ENCODE peak calls at places on chromosomes 1 and 21, in eight cellular contexts. J is CMK; F is SHP77; Y is amniotic stem cell; E is foreskin fibroblast; D is right cardiac atrium; V is substantia nigra; L is stimulated activated CD8-positive, alpha-beta memory T cell treated with anti-CD3 and anti-CD28 coated beads, Interleukin-7, amount 100 ng/mL, for 1 hour. X is an unnamed sample.

GRCh38 chr1:24501371-24502167 is 1.1 kb upstream of the RCAN3 start:
- DNase-seq in J (no peak), F (no peak), Y (no peak), E (no peak), D (no peak), V (no peak), L (no peak), X (peak)

GRCh38 chr1:7916431-7916830 is 24.2 kb downstream of the TNFRSF9 start:
- DNase-seq in J (no peak), F (no peak), Y (no peak), E (no peak), D (no peak), V (no peak), L (no peak), X (no peak)

GRCh38 chr1:164320780-164321683 is 238.0 kb upstream of the PBX1 start:
- DNase-seq in J (no peak), F (peak), Y (no peak), E (peak), D (peak), V (no peak), L (no peak), X (no peak)

GRCh38 chr1:92511541-92511940 is 24.8 kb upstream of the GFI1 start:
- DNase-seq in J (no peak), F (no peak), Y (no peak), E (no peak), D (no peak), V (no peak), L (no peak), X (no peak)

GRCh38 chr1:114986286-114986685 is 43.3 kb upstream of the TSHB start:
- DNase-seq in J (no peak), F (no peak), Y (no peak), E (peak), D (no peak), V (no peak), L (no peak), X (no peak)

GRCh38 chr1:232486454-232487202 is 143.3 kb downstream of the SIPA1L2 start:
- DNase-seq in J (no peak), F (no peak), Y (no peak), E (no peak), D (no peak), V (no peak), L (no peak), X (no peak)

GRCh38 chr1:145891587-145892485 is 6.2 kb upstream of the ANKRD35 start:
- DNase-seq in J (peak), F (peak), Y (peak), E (peak), D (peak), V (peak), L (peak), X (peak)

GRCh38 chr1:152440635-152441471 is 26.8 kb upstream of the CRNN start:
- DNase-seq in J (peak), F (peak), Y (peak), E (peak), D (peak), V (no peak), L (peak), X (peak)

GRCh38 chr1:219909476-219909875 is 18.9 kb downstream of the SLC30A10 start:
- DNase-seq in J (no peak), F (no peak), Y (no peak), E (no peak), D (no peak), V (no peak), L (no peak), X (no peak)

GRCh38 chr1:50846224-50846839 is 113.7 kb downstream of the FAF1 start:
- DNase-seq in J (peak), F (no peak), Y (no peak), E (no peak), D (no peak), V (no peak), L (no peak), X (peak)

GRCh38 chr1:59151387-59151761 is 145.5 kb upstream of the FGGY start:
- DNase-seq in J (no peak), F (no peak), Y (no peak), E (no peak), D (no peak), V (no peak), L (no peak), X (no peak)

GRCh38 chr1:37033355-37034291 is 692 bp downstream of the GRIK3 start:
- DNase-seq in J (no peak), F (no peak), Y (no peak), E (no peak), D (no peak), V (no peak), L (no peak), X (no peak)

GRCh38 chr1:202251424-202252256 is 58.0 kb downstream of the LGR6 start:
- DNase-seq in J (no peak), F (no peak), Y (no peak), E (no peak), D (no peak), V (no peak), L (no peak), X (no peak)

GRCh38 chr1:105386489-105386888 is 1636.8 kb downstream of the AMY1C start:
- DNase-seq in J (no peak), F (no peak), Y (no peak), E (no peak), D (no peak), V (no peak), L (no peak), X (no peak)

GRCh38 chr1:79074975-79075374 is 68.4 kb upstream of the ADGRL4 start:
- DNase-seq in J (no peak), F (no peak), Y (no peak), E (no peak), D (no peak), V (no peak), L (no peak), X (no peak)

GRCh38 chr1:185439727-185440415 is 122.8 kb upstream of the IVNS1ABP start:
- DNase-seq in J (no peak), F (no peak), Y (peak), E (peak), D (no peak), V (no peak), L (no peak), X (no peak)

GRCh38 chr21:38380391-38381137 is 117.7 kb downstream of the ERG start:
- DNase-seq in J (no peak), F (no peak), Y (no peak), E (no peak), D (no peak), V (no peak), L (no peak), X (peak)

GRCh38 chr21:45403133-45403824 is 1.7 kb upstream of the COL18A1 start:
- DNase-seq in J (no peak), F (no peak), Y (no peak), E (no peak), D (peak), V (no peak), L (no peak), X (no peak)

GRCh38 chr21:33975548-33976081 is 60.0 kb upstream of the ATP5PO start:
- DNase-seq in J (peak), F (no peak), Y (no peak), E (no peak), D (no peak), V (no peak), L (peak), X (peak)

GRCh38 chr21:42225571-42226155 is 6.7 kb downstream of the ABCG1 start:
- DNase-seq in J (no peak), F (no peak), Y (no peak), E (no peak), D (no peak), V (no peak), L (no peak), X (no peak)

GRCh38 chr1:234768171-234768568 is 158.2 kb upstream of the IRF2BP2 start:
- DNase-seq in J (no peak), F (no peak), Y (no peak), E (no peak), D (no peak), V (no peak), L (no peak), X (peak)

GRCh38 chr1:58704616-58705021 is 4.8 kb upstream of the MYSM1 start:
- DNase-seq in J (no peak), F (no peak), Y (no peak), E (no peak), D (no peak), V (no peak), L (no peak), X (no peak)

GRCh38 chr1:196007763-196008162 is 600.5 kb downstream of the KCNT2 start:
- DNase-seq in J (no peak), F (no peak), Y (no peak), E (no peak), D (no peak), V (no peak), L (no peak), X (no peak)

GRCh38 chr1:54763814-54764131 is 550 bp downstream of the PARS2 start:
- DNase-seq in J (no peak), F (no peak), Y (no peak), E (no peak), D (no peak), V (no peak), L (no peak), X (no peak)

GRCh38 chr1:185317886-185318310 is 855 bp upstream of the IVNS1ABP start:
- DNase-seq in J (no peak), F (peak), Y (no peak), E (no peak), D (no peak), V (no peak), L (peak), X (no peak)

GRCh38 chr1:172286629-172287076 is 133.8 kb upstream of the C1orf105 start:
- DNase-seq in J (no peak), F (no peak), Y (no peak), E (peak), D (peak), V (no peak), L (no peak), X (peak)

GRCh38 chr1:203186091-203186445 is 436 bp downstream of the CHI3L1 start:
- DNase-seq in J (no peak), F (no peak), Y (no peak), E (no peak), D (no peak), V (no peak), L (no peak), X (no peak)

GRCh38 chr1:155064109-155064812 is 721 bp downstream of the EFNA4 start:
- DNase-seq in J (no peak), F (peak), Y (no peak), E (no peak), D (no peak), V (no peak), L (no peak), X (peak)

GRCh38 chr1:222096883-222097282 is 355.0 kb upstream of the DUSP10 start:
- DNase-seq in J (no peak), F (no peak), Y (no peak), E (no peak), D (no peak), V (no peak), L (no peak), X (no peak)